ENCODE peak calls at places on chromosomes 1 and 21, in four cellular contexts. P is lower lobe of right lung, H is AG10803, Y is cardiac muscle cell. I is an unnamed sample.

GRCh38 chr1:223035724-223036478 is 107.1 kb downstream of the TLR5 start:
- DNase-seq in Y (no peak), H (no peak), P (no peak), I (no peak)

GRCh38 chr1:159700312-159700711 is 14.1 kb downstream of the CRP start:
- DNase-seq in P (no peak), Y (no peak), H (no peak), I (no peak)

GRCh38 chr1:1167416-1168155 is 6.1 kb upstream of the TTLL10 start:
- DNase-seq in P (peak; percentile 34), Y (no peak), H (no peak), I (no peak)

GRCh38 chr1:26472330-26472900 is at the start of gene HMGN2:
- DNase-seq in P (peak; percentile 93), H (peak; percentile 84), Y (peak; percentile 90), I (peak; percentile 93)

GRCh38 chr21:43195131-43196021 is 26.6 kb downstream of the CRYAA start:
- DNase-seq in P (no peak), H (no peak), Y (peak; percentile 70), I (no peak)

GRCh38 chr1:60835649-60836048 is 246.7 kb upstream of the NFIA start:
- DNase-seq in H (no peak), Y (no peak), P (no peak), I (no peak)

GRCh38 chr1:162182090-162182489 is 112.6 kb downstream of the NOS1AP start:
- DNase-seq in H (no peak), Y (no peak), P (no peak), I (no peak)

GRCh38 chr21:43361493-43362296 is 65.2 kb downstream of the SIK1 start:
- DNase-seq in Y (peak; percentile 62), P (no peak), H (peak; percentile 82), I (peak; percentile 68)

GRCh38 chr1:24074196-24074595 is 37.7 kb downstream of the MYOM3 start:
- DNase-seq in P (peak; percentile 18), Y (no peak), H (no peak), I (no peak)

GRCh38 chr1:244313346-244313745 is 138.4 kb downstream of the ADSS2 start:
- DNase-seq in H (peak; percentile 25), P (no peak), Y (no peak), I (no peak)

GRCh38 chr1:32201011-32201855 is 838 bp downstream of the CCDC28B start:
- DNase-seq in Y (peak; percentile 59), P (peak; percentile 71), H (peak; percentile 51), I (peak; percentile 74)

GRCh38 chr1:4767308-4767707 is 112.9 kb downstream of the AJAP1 start:
- DNase-seq in H (no peak), P (no peak), Y (no peak), I (no peak)

GRCh38 chr1:4771267-4771666 is 116.9 kb downstream of the AJAP1 start:
- DNase-seq in P (no peak), H (no peak), Y (no peak), I (no peak)

GRCh38 chr1:4770713-4771112 is 116.3 kb downstream of the AJAP1 start:
- DNase-seq in H (no peak), P (no peak), Y (no peak), I (no peak)

GRCh38 chr1:4769516-4770280 is 115.3 kb downstream of the AJAP1 start:
- DNase-seq in H (no peak), P (no peak), Y (no peak), I (no peak)

DNA sequence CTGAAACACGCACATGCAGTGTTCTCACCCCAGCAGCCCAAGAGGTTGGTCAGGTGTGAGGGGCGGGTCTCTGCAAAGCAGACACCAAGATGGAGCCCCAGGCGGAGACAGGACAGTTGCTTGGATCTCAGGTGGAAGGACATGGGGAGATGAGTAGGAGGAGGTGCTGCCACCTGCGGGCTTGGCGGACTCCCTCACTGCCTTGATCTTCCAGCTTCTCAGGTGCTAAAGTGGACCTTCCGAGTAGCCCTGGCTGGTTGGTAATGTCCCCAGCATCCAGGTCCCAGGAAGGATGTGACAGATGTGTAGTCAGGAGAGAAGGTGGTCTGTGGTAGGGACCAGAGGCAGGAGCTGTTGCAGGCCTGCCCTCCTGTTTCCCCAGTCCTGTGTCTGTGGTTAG is 114.1 kb downstream of the AJAP1 start:
- DNase-seq in P (no peak), Y (no peak), H (no peak), I (no peak)
- TF ChIP-seq CTCF in P (no peak), Y (no peak), H (no peak), I (no peak)

GRCh38 chr1:211196880-211197279 is 62.3 kb upstream of the RCOR3 start:
- DNase-seq in P (no peak), Y (no peak), H (no peak), I (no peak)
- H3K4me3 ChIP-seq in P (no peak overlapping the region), Y (no peak overlapping the region), H (no peak overlapping the region), I (no peak overlapping the region)

DNA sequence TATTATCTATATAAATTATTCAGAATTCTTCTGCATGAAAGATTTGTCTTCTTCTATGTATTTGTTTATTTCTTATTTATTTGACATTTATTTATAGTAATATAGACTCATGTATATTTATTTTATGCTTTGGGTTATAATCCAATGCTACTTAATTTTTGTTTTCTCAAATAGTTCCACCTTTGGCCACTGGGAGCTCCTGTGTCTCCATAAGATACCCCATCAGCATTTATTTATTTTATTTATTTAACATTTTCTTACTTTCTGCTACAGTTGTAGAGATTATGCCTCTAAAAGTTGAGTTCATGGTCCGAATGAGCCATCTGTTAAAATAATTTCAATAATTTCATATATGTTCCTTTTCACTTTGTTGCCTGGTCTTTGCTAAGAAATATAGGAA is 289.4 kb downstream of the ADGRL2 start:
- DNase-seq in P (no peak), Y (peak; percentile 25), H (no peak), I (peak; percentile 56)
- TF ChIP-seq CTCF in P (peak; percentile 20), Y (peak; percentile 47), H (peak; percentile 33), I (peak; percentile 19)

DNA sequence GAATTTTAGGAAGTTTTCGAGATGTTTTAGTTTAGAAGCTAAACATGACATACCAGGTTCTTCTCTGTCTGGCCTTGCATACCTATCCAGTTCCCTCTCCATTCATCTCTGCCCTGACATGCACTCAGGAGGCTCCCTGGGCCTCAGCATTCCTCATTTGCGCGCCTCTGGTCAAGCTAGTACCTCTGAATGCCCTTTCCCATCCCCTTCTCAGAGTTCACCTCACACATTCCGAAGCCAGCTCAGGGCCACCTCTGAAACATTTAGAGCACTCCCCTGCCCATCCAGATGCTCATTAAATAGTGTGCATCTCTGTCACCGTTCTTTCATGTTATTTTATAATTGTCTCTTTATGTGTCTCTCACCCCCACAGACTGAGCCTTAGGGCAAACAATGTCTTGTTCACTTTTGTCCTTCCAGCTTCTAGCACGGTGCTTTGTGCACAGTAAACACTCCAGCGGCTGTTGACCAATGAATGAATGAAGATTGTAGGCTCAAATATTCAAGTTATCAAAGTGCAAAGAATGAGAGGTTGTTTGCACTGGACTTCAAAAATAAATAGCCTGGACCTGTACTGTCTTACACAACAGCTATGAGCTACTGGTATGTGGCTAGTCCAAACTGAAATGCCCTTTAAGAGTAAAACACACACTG is 1.2 kb upstream of the DHCR24 start:
- DNase-seq in P (no peak), H (no peak), Y (no peak), I (no peak)
- H3K4me3 ChIP-seq in P (peak overlapping the region; percentile 86), H (no peak overlapping the region), Y (no peak overlapping the region), I (peak overlapping the region; percentile 92)

GRCh38 chr1:68321084-68321685 is 88.9 kb upstream of the WLS start:
- DNase-seq in Y (peak; percentile 76), P (peak; percentile 79), H (peak; percentile 60), I (peak; percentile 92)
- TF ChIP-seq CTCF in Y (peak; percentile 79), P (peak; percentile 71), H (peak; percentile 87), I (peak; percentile 67)

I was measured in foreskin fibroblast.